ENCODE peak calls at places on chromosomes 4 and X, in nine cellular contexts. One of them, this sample, is unnamed.

GRCh38 chr4:138216272-138216867 is 25.8 kb downstream of the SLC7A11 start:
- DNase-seq in fibroblast of mammary gland: no peak
- DNase-seq in Panc1: no peak
- DNase-seq in gastrocnemius medialis: no peak
- DNase-seq in AG04450: no peak
- DNase-seq in right atrium auricular region: no peak
- DNase-seq in cardiac muscle cell: no peak
- DNase-seq in Peyer's patch: no peak
- DNase-seq in ascending aorta: no peak
- DNase-seq in this sample: no peak

GRCh38 chr4:101292901-101293300 is 54.4 kb downstream of the PPP3CA start:
- DNase-seq in Panc1: no peak
- DNase-seq in fibroblast of mammary gland: peak
- DNase-seq in ascending aorta: no peak
- DNase-seq in right atrium auricular region: no peak
- DNase-seq in cardiac muscle cell: peak
- DNase-seq in AG04450: no peak
- DNase-seq in gastrocnemius medialis: no peak
- DNase-seq in Peyer's patch: no peak
- DNase-seq in this sample: peak

GRCh38 chr4:150867148-150867547 is 147.9 kb downstream of the LRBA start:
- DNase-seq in Peyer's patch: no peak
- DNase-seq in fibroblast of mammary gland: peak
- DNase-seq in cardiac muscle cell: peak
- DNase-seq in Panc1: no peak
- DNase-seq in right atrium auricular region: no peak
- DNase-seq in gastrocnemius medialis: no peak
- DNase-seq in AG04450: peak
- DNase-seq in ascending aorta: no peak
- DNase-seq in this sample: peak

GRCh38 chr4:108053281-108053701 is 63.6 kb downstream of the HADH start:
- DNase-seq in fibroblast of mammary gland: no peak
- DNase-seq in Panc1: no peak
- DNase-seq in gastrocnemius medialis: no peak
- DNase-seq in Peyer's patch: no peak
- DNase-seq in right atrium auricular region: no peak
- DNase-seq in AG04450: no peak
- DNase-seq in ascending aorta: no peak
- DNase-seq in cardiac muscle cell: no peak
- DNase-seq in this sample: no peak

GRCh38 chrX:115018040-115018647 is 728 bp upstream of the IL13RA2 start:
- DNase-seq in Panc1: no peak
- DNase-seq in fibroblast of mammary gland: peak
- DNase-seq in cardiac muscle cell: no peak
- DNase-seq in right atrium auricular region: no peak
- DNase-seq in AG04450: no peak
- DNase-seq in gastrocnemius medialis: no peak
- DNase-seq in ascending aorta: no peak
- DNase-seq in Peyer's patch: no peak
- DNase-seq in this sample: no peak

GRCh38 chr4:38570647-38571326 is 93.2 kb upstream of the KLF3 start:
- DNase-seq in fibroblast of mammary gland: no peak
- DNase-seq in gastrocnemius medialis: no peak
- DNase-seq in AG04450: no peak
- DNase-seq in cardiac muscle cell: no peak
- DNase-seq in ascending aorta: no peak
- DNase-seq in Panc1: no peak
- DNase-seq in right atrium auricular region: no peak
- DNase-seq in Peyer's patch: no peak
- DNase-seq in this sample: no peak

GRCh38 chr4:82868572-82868971 is 22.4 kb downstream of the SEC31A start:
- DNase-seq in right atrium auricular region: no peak
- DNase-seq in Panc1: no peak
- DNase-seq in fibroblast of mammary gland: no peak
- DNase-seq in Peyer's patch: no peak
- DNase-seq in AG04450: no peak
- DNase-seq in cardiac muscle cell: no peak
- DNase-seq in gastrocnemius medialis: no peak
- DNase-seq in ascending aorta: no peak
- DNase-seq in this sample: no peak

GRCh38 chr4:123217676-123218075 is 178.9 kb upstream of the SPRY1 start:
- DNase-seq in fibroblast of mammary gland: no peak
- DNase-seq in gastrocnemius medialis: no peak
- DNase-seq in right atrium auricular region: no peak
- DNase-seq in AG04450: no peak
- DNase-seq in Panc1: no peak
- DNase-seq in ascending aorta: no peak
- DNase-seq in Peyer's patch: no peak
- DNase-seq in cardiac muscle cell: no peak
- DNase-seq in this sample: no peak

GRCh38 chrX:106278951-106279350 is 110.8 kb downstream of the PWWP3B start:
- DNase-seq in Peyer's patch: no peak
- DNase-seq in cardiac muscle cell: no peak
- DNase-seq in right atrium auricular region: no peak
- DNase-seq in ascending aorta: no peak
- DNase-seq in AG04450: no peak
- DNase-seq in gastrocnemius medialis: no peak
- DNase-seq in fibroblast of mammary gland: no peak
- DNase-seq in Panc1: no peak
- DNase-seq in this sample: no peak

GRCh38 chrX:70554081-70554480 is 109.4 kb downstream of the DLG3 start:
- DNase-seq in Peyer's patch: no peak
- DNase-seq in cardiac muscle cell: peak
- DNase-seq in right atrium auricular region: no peak
- DNase-seq in AG04450: no peak
- DNase-seq in Panc1: no peak
- DNase-seq in gastrocnemius medialis: no peak
- DNase-seq in fibroblast of mammary gland: peak
- DNase-seq in ascending aorta: no peak
- DNase-seq in this sample: peak

GRCh38 chrX:70552174-70552704 is 107.6 kb downstream of the DLG3 start:
- DNase-seq in cardiac muscle cell: peak
- DNase-seq in Peyer's patch: no peak
- DNase-seq in ascending aorta: no peak
- DNase-seq in right atrium auricular region: no peak
- DNase-seq in AG04450: no peak
- DNase-seq in gastrocnemius medialis: no peak
- DNase-seq in fibroblast of mammary gland: no peak
- DNase-seq in Panc1: no peak
- DNase-seq in this sample: no peak

GRCh38 chrX:70553516-70553915 is 108.9 kb downstream of the DLG3 start:
- DNase-seq in Panc1: no peak
- DNase-seq in fibroblast of mammary gland: no peak
- DNase-seq in AG04450: no peak
- DNase-seq in ascending aorta: no peak
- DNase-seq in right atrium auricular region: no peak
- DNase-seq in cardiac muscle cell: no peak
- DNase-seq in Peyer's patch: no peak
- DNase-seq in gastrocnemius medialis: no peak
- DNase-seq in this sample: no peak

GRCh38 chrX:70554948-70555347 is 110.3 kb downstream of the DLG3 start:
- DNase-seq in Peyer's patch: no peak
- DNase-seq in ascending aorta: no peak
- DNase-seq in right atrium auricular region: no peak
- DNase-seq in fibroblast of mammary gland: no peak
- DNase-seq in cardiac muscle cell: no peak
- DNase-seq in AG04450: no peak
- DNase-seq in Panc1: no peak
- DNase-seq in gastrocnemius medialis: no peak
- DNase-seq in this sample: no peak

DNA sequence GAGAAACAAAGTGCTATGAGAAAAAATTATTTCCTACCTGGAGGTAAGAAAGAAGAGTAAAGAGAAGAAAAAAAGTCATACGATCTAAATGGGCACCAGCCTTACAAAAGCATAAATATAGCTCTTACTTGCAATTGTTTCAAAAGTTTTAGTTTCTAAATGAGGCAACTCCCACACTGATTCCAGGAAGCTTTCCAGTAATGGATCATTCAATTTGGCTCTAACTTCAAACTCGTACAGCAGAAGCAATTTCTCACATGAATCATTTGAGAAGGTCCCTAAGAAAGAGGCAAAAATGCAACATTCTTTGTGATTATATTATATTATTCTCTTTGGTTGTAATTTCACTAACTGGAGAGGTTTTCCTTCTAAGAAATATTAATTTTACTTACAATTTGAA is 109.9 kb downstream of the DLG3 start:
- DNase-seq in gastrocnemius medialis: no peak
- DNase-seq in Peyer's patch: no peak
- DNase-seq in Panc1: no peak
- DNase-seq in AG04450: no peak
- DNase-seq in ascending aorta: no peak
- DNase-seq in fibroblast of mammary gland: peak
- DNase-seq in right atrium auricular region: no peak
- DNase-seq in cardiac muscle cell: peak
- DNase-seq in this sample: no peak
- H3K4me3 ChIP-seq in gastrocnemius medialis: no peak
- H3K4me3 ChIP-seq in Peyer's patch: no peak
- H3K4me3 ChIP-seq in Panc1: no peak
- H3K4me3 ChIP-seq in AG04450: no peak
- H3K4me3 ChIP-seq in ascending aorta: no peak
- H3K4me3 ChIP-seq in fibroblast of mammary gland: no peak
- H3K4me3 ChIP-seq in right atrium auricular region: no peak
- H3K4me3 ChIP-seq in cardiac muscle cell: no peak
- H3K4me3 ChIP-seq in this sample: no peak

GRCh38 chrX:15116900-15117299 is 153.0 kb downstream of the ASB9 start:
- DNase-seq in Peyer's patch: no peak
- DNase-seq in gastrocnemius medialis: no peak
- DNase-seq in right atrium auricular region: no peak
- DNase-seq in cardiac muscle cell: no peak
- DNase-seq in Panc1: no peak
- DNase-seq in ascending aorta: no peak
- DNase-seq in AG04450: no peak
- DNase-seq in fibroblast of mammary gland: no peak
- DNase-seq in this sample: no peak

GRCh38 chrX:15114865-15115566 is 154.9 kb downstream of the ASB9 start:
- DNase-seq in ascending aorta: no peak
- DNase-seq in Panc1: no peak
- DNase-seq in fibroblast of mammary gland: no peak
- DNase-seq in right atrium auricular region: no peak
- DNase-seq in cardiac muscle cell: no peak
- DNase-seq in gastrocnemius medialis: no peak
- DNase-seq in Peyer's patch: no peak
- DNase-seq in AG04450: no peak
- DNase-seq in this sample: no peak
- H3K4me3 ChIP-seq in ascending aorta: no peak
- H3K4me3 ChIP-seq in Panc1: no peak
- H3K4me3 ChIP-seq in fibroblast of mammary gland: no peak
- H3K4me3 ChIP-seq in right atrium auricular region: no peak
- H3K4me3 ChIP-seq in cardiac muscle cell: no peak
- H3K4me3 ChIP-seq in gastrocnemius medialis: no peak
- H3K4me3 ChIP-seq in Peyer's patch: no peak
- H3K4me3 ChIP-seq in AG04450: no peak
- H3K4me3 ChIP-seq in this sample: no peak

GRCh38 chr4:15003441-15003890 is 1.2 kb downstream of the CPEB2 start:
- DNase-seq in cardiac muscle cell: peak
- DNase-seq in ascending aorta: peak
- DNase-seq in AG04450: no peak
- DNase-seq in fibroblast of mammary gland: no peak
- DNase-seq in Peyer's patch: peak
- DNase-seq in gastrocnemius medialis: peak
- DNase-seq in Panc1: no peak
- DNase-seq in right atrium auricular region: no peak
- DNase-seq in this sample: peak
- H3K4me3 ChIP-seq in cardiac muscle cell: peak
- H3K4me3 ChIP-seq in ascending aorta: peak
- H3K4me3 ChIP-seq in AG04450: peak
- H3K4me3 ChIP-seq in fibroblast of mammary gland: peak
- H3K4me3 ChIP-seq in Peyer's patch: peak
- H3K4me3 ChIP-seq in gastrocnemius medialis: peak
- H3K4me3 ChIP-seq in Panc1: peak
- H3K4me3 ChIP-seq in right atrium auricular region: peak
- H3K4me3 ChIP-seq in this sample: peak

DNA sequence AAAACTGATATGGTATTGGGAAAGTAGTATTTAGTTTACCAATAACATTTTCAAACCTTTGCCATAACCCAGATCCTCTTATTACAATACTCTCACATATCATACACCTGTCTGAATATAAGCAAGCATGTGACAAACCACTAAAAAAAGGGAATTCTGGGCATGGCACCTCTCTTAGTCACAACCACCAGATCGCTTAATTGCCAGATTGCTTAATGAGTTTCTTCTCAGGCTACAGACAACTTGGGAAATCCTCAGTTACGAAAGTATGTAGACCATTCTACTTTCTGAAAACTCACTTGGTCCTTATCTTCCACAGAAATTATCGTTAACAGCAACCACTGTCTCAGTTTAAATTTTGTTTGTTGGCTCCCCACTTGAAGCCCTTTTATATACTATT is 2.1 kb downstream of the NAF1 start:
- DNase-seq in Peyer's patch: no peak
- DNase-seq in AG04450: no peak
- DNase-seq in gastrocnemius medialis: no peak
- DNase-seq in right atrium auricular region: no peak
- DNase-seq in fibroblast of mammary gland: peak
- DNase-seq in Panc1: no peak
- DNase-seq in cardiac muscle cell: peak
- DNase-seq in ascending aorta: no peak
- DNase-seq in this sample: peak
- H3K4me3 ChIP-seq in Peyer's patch: no peak
- H3K4me3 ChIP-seq in AG04450: peak
- H3K4me3 ChIP-seq in gastrocnemius medialis: peak
- H3K4me3 ChIP-seq in right atrium auricular region: no peak
- H3K4me3 ChIP-seq in fibroblast of mammary gland: peak
- H3K4me3 ChIP-seq in Panc1: peak
- H3K4me3 ChIP-seq in cardiac muscle cell: peak
- H3K4me3 ChIP-seq in ascending aorta: peak
- H3K4me3 ChIP-seq in this sample: peak

GRCh38 chr4:165874072-165874798 is 1.2 kb downstream of the TLL1 start:
- DNase-seq in right atrium auricular region: no peak
- DNase-seq in gastrocnemius medialis: no peak
- DNase-seq in AG04450: no peak
- DNase-seq in ascending aorta: no peak
- DNase-seq in fibroblast of mammary gland: no peak
- DNase-seq in Peyer's patch: peak
- DNase-seq in Panc1: no peak
- DNase-seq in cardiac muscle cell: peak
- DNase-seq in this sample: no peak

GRCh38 chr4:165873298-165874071 is 448 bp downstream of the TLL1 start:
- DNase-seq in ascending aorta: no peak
- DNase-seq in right atrium auricular region: no peak
- DNase-seq in Panc1: no peak
- DNase-seq in AG04450: no peak
- DNase-seq in fibroblast of mammary gland: peak
- DNase-seq in gastrocnemius medialis: no peak
- DNase-seq in cardiac muscle cell: peak
- DNase-seq in Peyer's patch: peak
- DNase-seq in this sample: peak

GRCh38 chr4:165874799-165875371 is 1.8 kb downstream of the TLL1 start:
- DNase-seq in ascending aorta: no peak
- DNase-seq in cardiac muscle cell: peak
- DNase-seq in gastrocnemius medialis: no peak
- DNase-seq in fibroblast of mammary gland: peak
- DNase-seq in Peyer's patch: peak
- DNase-seq in AG04450: no peak
- DNase-seq in right atrium auricular region: no peak
- DNase-seq in Panc1: no peak
- DNase-seq in this sample: no peak

GRCh38 chr4:165877291-165877690 is 4.3 kb downstream of the TLL1 start:
- DNase-seq in cardiac muscle cell: peak
- DNase-seq in Panc1: no peak
- DNase-seq in gastrocnemius medialis: no peak
- DNase-seq in AG04450: no peak
- DNase-seq in ascending aorta: no peak
- DNase-seq in right atrium auricular region: no peak
- DNase-seq in Peyer's patch: no peak
- DNase-seq in fibroblast of mammary gland: peak
- DNase-seq in this sample: peak

GRCh38 chr4:165875446-165875845 is 2.4 kb downstream of the TLL1 start:
- DNase-seq in Peyer's patch: no peak
- DNase-seq in Panc1: no peak
- DNase-seq in right atrium auricular region: no peak
- DNase-seq in gastrocnemius medialis: no peak
- DNase-seq in AG04450: no peak
- DNase-seq in ascending aorta: no peak
- DNase-seq in cardiac muscle cell: no peak
- DNase-seq in fibroblast of mammary gland: no peak
- DNase-seq in this sample: no peak
- H3K4me3 ChIP-seq in Peyer's patch: no peak
- H3K4me3 ChIP-seq in Panc1: no peak
- H3K4me3 ChIP-seq in right atrium auricular region: no peak
- H3K4me3 ChIP-seq in gastrocnemius medialis: no peak
- H3K4me3 ChIP-seq in AG04450: no peak
- H3K4me3 ChIP-seq in ascending aorta: no peak
- H3K4me3 ChIP-seq in cardiac muscle cell: no peak
- H3K4me3 ChIP-seq in fibroblast of mammary gland: no peak
- H3K4me3 ChIP-seq in this sample: no peak